ENCODE peak calls at places on chromosomes 12 and 14, in nine cellular contexts. L is CMK, A is iPS-NIHi11, I is EH, E is fibroblast of mammary gland, G is mucosa of descending colon, R is LoVo, V is NCI-H2029, O is A549. U is an unnamed sample.

GRCh38 chr12:55707841-55708694 is at the start of gene ITGA7:
- DNase-seq in L (no peak), A (peak), I (peak), E (no peak), G (peak), R (peak), V (no peak), O (no peak), U (no peak)

GRCh38 chr12:24754690-24755638 is 193.9 kb downstream of the BCAT1 start:
- DNase-seq in L (no peak), A (no peak), I (peak), E (peak), G (no peak), R (peak), V (no peak), O (no peak), U (peak)

GRCh38 chr12:76706099-76706498 is 57.8 kb upstream of the ZDHHC17 start:
- DNase-seq in L (peak), A (no peak), I (peak), E (peak), G (no peak), R (no peak), V (no peak), O (no peak), U (peak)

GRCh38 chr12:2284857-2285256 is 232.1 kb downstream of the CACNA1C start:
- DNase-seq in L (no peak), A (peak), I (peak), E (peak), G (peak), R (peak), V (peak), O (peak), U (peak)

GRCh38 chr12:12983420-12984035 is 16.5 kb downstream of the HEBP1 start:
- DNase-seq in L (no peak), A (peak), I (peak), E (peak), G (no peak), R (peak), V (no peak), O (peak), U (peak)

GRCh38 chr12:108548954-108549521 is 11.9 kb downstream of the SART3 start:
- DNase-seq in L (no peak), A (no peak), I (no peak), E (no peak), G (no peak), R (no peak), V (no peak), O (no peak), U (no peak)

GRCh38 chr14:46198676-46199075 is 452.9 kb downstream of the RPL10L start:
- DNase-seq in L (no peak), A (no peak), I (no peak), E (peak), G (no peak), R (no peak), V (no peak), O (no peak), U (no peak)

GRCh38 chr12:93008044-93008778 is 79.1 kb upstream of the EEA1 start:
- DNase-seq in L (no peak), A (no peak), I (no peak), E (no peak), G (no peak), R (no peak), V (no peak), O (no peak), U (no peak)

GRCh38 chr12:43216490-43216889 is 335.5 kb downstream of the ADAMTS20 start:
- DNase-seq in L (no peak), A (no peak), I (no peak), E (no peak), G (no peak), R (no peak), V (no peak), O (no peak), U (no peak)

GRCh38 chr12:131571827-131572226 is 139.1 kb upstream of the SFSWAP start:
- DNase-seq in L (no peak), A (no peak), I (no peak), E (no peak), G (no peak), R (no peak), V (no peak), O (no peak), U (no peak)

GRCh38 chr14:99478133-99478532 is 2.5 kb downstream of the SETD3 start:
- DNase-seq in L (no peak), A (no peak), I (no peak), E (no peak), G (no peak), R (no peak), V (no peak), O (no peak), U (no peak)

GRCh38 chr14:100334904-100335303 is 11.8 kb downstream of the SLC25A47 start:
- DNase-seq in L (no peak), A (no peak), I (no peak), E (no peak), G (no peak), R (no peak), V (no peak), O (no peak), U (no peak)

GRCh38 chr14:100736269-100737180 is 9.8 kb downstream of the DLK1 start:
- DNase-seq in L (no peak), A (peak), I (no peak), E (no peak), G (no peak), R (no peak), V (no peak), O (no peak), U (no peak)

GRCh38 chr12:113852273-113852672 is 113.9 kb downstream of the RBM19 start:
- DNase-seq in L (no peak), A (no peak), I (no peak), E (no peak), G (no peak), R (no peak), V (peak), O (no peak), U (no peak)

GRCh38 chr12:84502907-84503787 is 409.5 kb downstream of the SLC6A15 start:
- DNase-seq in L (peak), A (peak), I (peak), E (peak), G (no peak), R (peak), V (peak), O (peak), U (peak)

GRCh38 chr14:56187736-56188135 is 69.5 kb downstream of the PELI2 start:
- DNase-seq in L (no peak), A (no peak), I (no peak), E (no peak), G (no peak), R (no peak), V (no peak), O (no peak), U (no peak)

GRCh38 chr12:132014915-132015280 is 65.2 kb downstream of the EP400 start:
- DNase-seq in L (no peak), A (no peak), I (no peak), E (no peak), G (no peak), R (no peak), V (no peak), O (peak), U (no peak)

GRCh38 chr12:75711276-75711675 is 199.9 kb upstream of the KRR1 start:
- DNase-seq in L (no peak), A (peak), I (no peak), E (no peak), G (no peak), R (no peak), V (no peak), O (no peak), U (no peak)

GRCh38 chr12:121520586-121521086 is 60.2 kb downstream of the KDM2B start:
- DNase-seq in L (peak), A (no peak), I (no peak), E (no peak), G (no peak), R (no peak), V (no peak), O (no peak), U (no peak)

GRCh38 chr12:113476093-113476986 is 4.7 kb upstream of the LHX5 start:
- DNase-seq in L (no peak), A (no peak), I (no peak), E (no peak), G (no peak), R (no peak), V (no peak), O (no peak), U (no peak)

GRCh38 chr14:55138091-55138490 is 9.0 kb downstream of the LGALS3 start:
- DNase-seq in L (no peak), A (peak), I (no peak), E (no peak), G (no peak), R (no peak), V (no peak), O (no peak), U (no peak)

GRCh38 chr14:77663289-77663688 is 44.5 kb downstream of the ALKBH1 start:
- DNase-seq in L (no peak), A (no peak), I (peak), E (peak), G (no peak), R (no peak), V (no peak), O (no peak), U (no peak)

GRCh38 chr12:46266382-46266791 is 2.5 kb downstream of the SLC38A1 start:
- DNase-seq in L (no peak), A (no peak), I (peak), E (peak), G (no peak), R (peak), V (peak), O (peak), U (peak)

GRCh38 chr12:19288603-19289244 is 150.6 kb upstream of the AEBP2 start:
- DNase-seq in L (no peak), A (peak), I (peak), E (peak), G (no peak), R (peak), V (peak), O (peak), U (peak)

GRCh38 chr12:32482226-32482625 is 82.9 kb downstream of the FGD4 start:
- DNase-seq in L (no peak), A (no peak), I (no peak), E (no peak), G (no peak), R (no peak), V (no peak), O (no peak), U (peak)

GRCh38 chr12:49885118-49885517 is 18.6 kb downstream of the FAIM2 start:
- DNase-seq in L (no peak), A (peak), I (no peak), E (no peak), G (no peak), R (no peak), V (peak), O (no peak), U (no peak)

GRCh38 chr12:6083606-6084005 is 40.9 kb downstream of the VWF start:
- DNase-seq in L (no peak), A (no peak), I (peak), E (peak), G (no peak), R (no peak), V (no peak), O (no peak), U (no peak)

GRCh38 chr12:20206410-20206809 is 161.9 kb upstream of the PDE3A start:
- DNase-seq in L (no peak), A (no peak), I (no peak), E (no peak), G (no peak), R (no peak), V (no peak), O (no peak), U (no peak)

GRCh38 chr12:26921886-26922285 is 15.9 kb downstream of the INTS13 start:
- DNase-seq in L (no peak), A (no peak), I (no peak), E (no peak), G (no peak), R (no peak), V (no peak), O (no peak), U (no peak)

GRCh38 chr12:29437575-29437974 is 56.6 kb upstream of the ERGIC2 start:
- DNase-seq in L (no peak), A (no peak), I (no peak), E (no peak), G (no peak), R (no peak), V (no peak), O (no peak), U (no peak)

GRCh38 chr12:70052931-70053497 is 190.2 kb upstream of the CNOT2 start:
- DNase-seq in L (no peak), A (peak), I (peak), E (peak), G (no peak), R (peak), V (no peak), O (peak), U (peak)

GRCh38 chr12:131147894-131148293 is 194.2 kb downstream of the ADGRD1 start:
- DNase-seq in L (no peak), A (no peak), I (no peak), E (no peak), G (no peak), R (no peak), V (no peak), O (no peak), U (peak)

GRCh38 chr12:108313609-108314331 is 25.3 kb downstream of the CMKLR1 start:
- DNase-seq in L (peak), A (no peak), I (peak), E (no peak), G (no peak), R (no peak), V (no peak), O (no peak), U (peak)

GRCh38 chr12:31732926-31733548 is 4.2 kb upstream of the AMN1 start:
- DNase-seq in L (no peak), A (peak), I (peak), E (peak), G (no peak), R (peak), V (no peak), O (peak), U (no peak)

GRCh38 chr12:75850751-75851462 is 180.7 kb downstream of the PHLDA1 start:
- DNase-seq in L (no peak), A (no peak), I (peak), E (peak), G (no peak), R (peak), V (no peak), O (peak), U (no peak)

GRCh38 chr12:26566670-26567069 is 266.3 kb downstream of the ITPR2 start:
- DNase-seq in L (no peak), A (no peak), I (peak), E (peak), G (no peak), R (no peak), V (no peak), O (no peak), U (no peak)

U was measured in AML-193.